ENCODE peak calls at places on chromosomes 16 and 17, in nine cellular contexts. One of them, this sample, is unnamed.

GRCh38 chr16:48501516-48502377 is 108.2 kb downstream of the N4BP1 start:
- DNase-seq in sigmoid colon: peak
- DNase-seq in H54: no peak
- DNase-seq in ovary: no peak
- DNase-seq in endothelial cell of umbilical vein: no peak
- DNase-seq in HCT116: peak
- DNase-seq in prostate gland: no peak
- DNase-seq in tibial nerve: no peak
- DNase-seq in H1: no peak
- DNase-seq in this sample: no peak

GRCh38 chr17:71496552-71496951 is 624.3 kb upstream of the SOX9 start:
- DNase-seq in ovary: no peak
- DNase-seq in tibial nerve: no peak
- DNase-seq in prostate gland: no peak
- DNase-seq in sigmoid colon: no peak
- DNase-seq in H1: no peak
- DNase-seq in endothelial cell of umbilical vein: no peak
- DNase-seq in HCT116: no peak
- DNase-seq in H54: no peak
- DNase-seq in this sample: no peak

GRCh38 chr16:83533193-83533592 is 274.6 kb upstream of the HSBP1 start:
- DNase-seq in ovary: no peak
- DNase-seq in tibial nerve: no peak
- DNase-seq in H1: no peak
- DNase-seq in endothelial cell of umbilical vein: no peak
- DNase-seq in H54: peak
- DNase-seq in sigmoid colon: no peak
- DNase-seq in HCT116: no peak
- DNase-seq in prostate gland: peak
- DNase-seq in this sample: no peak

GRCh38 chr16:7319514-7319913 is 13.1 kb upstream of the RBFOX1 start:
- DNase-seq in H54: no peak
- DNase-seq in tibial nerve: no peak
- DNase-seq in sigmoid colon: no peak
- DNase-seq in HCT116: no peak
- DNase-seq in prostate gland: no peak
- DNase-seq in endothelial cell of umbilical vein: no peak
- DNase-seq in ovary: no peak
- DNase-seq in H1: no peak
- DNase-seq in this sample: no peak

GRCh38 chr17:4900231-4901107 is 1.1 kb downstream of the C17orf107 start:
- DNase-seq in prostate gland: no peak
- DNase-seq in tibial nerve: no peak
- DNase-seq in sigmoid colon: no peak
- DNase-seq in HCT116: no peak
- DNase-seq in H1: peak
- DNase-seq in H54: no peak
- DNase-seq in endothelial cell of umbilical vein: no peak
- DNase-seq in ovary: peak
- DNase-seq in this sample: peak

GRCh38 chr16:27985981-27986380 is 77.5 kb downstream of the GSG1L start:
- DNase-seq in sigmoid colon: peak
- DNase-seq in H54: no peak
- DNase-seq in ovary: no peak
- DNase-seq in HCT116: no peak
- DNase-seq in tibial nerve: no peak
- DNase-seq in prostate gland: no peak
- DNase-seq in H1: no peak
- DNase-seq in endothelial cell of umbilical vein: no peak
- DNase-seq in this sample: no peak

GRCh38 chr16:2879854-2880508 is 3.0 kb upstream of the FLYWCH2 start:
- DNase-seq in HCT116: no peak
- DNase-seq in endothelial cell of umbilical vein: no peak
- DNase-seq in H1: no peak
- DNase-seq in H54: no peak
- DNase-seq in ovary: no peak
- DNase-seq in tibial nerve: no peak
- DNase-seq in prostate gland: no peak
- DNase-seq in sigmoid colon: no peak
- DNase-seq in this sample: no peak

GRCh38 chr16:6016530-6017184 is 919.1 kb upstream of the EEF2KMT start:
- DNase-seq in H54: peak
- DNase-seq in prostate gland: no peak
- DNase-seq in ovary: no peak
- DNase-seq in H1: no peak
- DNase-seq in sigmoid colon: no peak
- DNase-seq in HCT116: no peak
- DNase-seq in endothelial cell of umbilical vein: no peak
- DNase-seq in tibial nerve: no peak
- DNase-seq in this sample: peak

GRCh38 chr17:45954914-45955313 is 44.1 kb upstream of the STH start:
- DNase-seq in prostate gland: no peak
- DNase-seq in ovary: no peak
- DNase-seq in sigmoid colon: peak
- DNase-seq in H1: no peak
- DNase-seq in tibial nerve: no peak
- DNase-seq in HCT116: no peak
- DNase-seq in H54: no peak
- DNase-seq in endothelial cell of umbilical vein: no peak
- DNase-seq in this sample: no peak

GRCh38 chr16:49531425-49531824 is 157.8 kb downstream of the C16orf78 start:
- DNase-seq in H54: no peak
- DNase-seq in H1: no peak
- DNase-seq in tibial nerve: no peak
- DNase-seq in sigmoid colon: no peak
- DNase-seq in ovary: no peak
- DNase-seq in HCT116: no peak
- DNase-seq in prostate gland: no peak
- DNase-seq in endothelial cell of umbilical vein: no peak
- DNase-seq in this sample: no peak
- TF ChIP-seq POLR2A in H54: no peak
- TF ChIP-seq POLR2A in H1: no peak
- TF ChIP-seq POLR2A in tibial nerve: no peak
- TF ChIP-seq POLR2A in sigmoid colon: no peak
- TF ChIP-seq POLR2A in ovary: no peak
- TF ChIP-seq POLR2A in HCT116: no peak
- TF ChIP-seq POLR2A in prostate gland: no peak
- TF ChIP-seq POLR2A in endothelial cell of umbilical vein: no peak
- TF ChIP-seq POLR2A in this sample: no peak

DNA sequence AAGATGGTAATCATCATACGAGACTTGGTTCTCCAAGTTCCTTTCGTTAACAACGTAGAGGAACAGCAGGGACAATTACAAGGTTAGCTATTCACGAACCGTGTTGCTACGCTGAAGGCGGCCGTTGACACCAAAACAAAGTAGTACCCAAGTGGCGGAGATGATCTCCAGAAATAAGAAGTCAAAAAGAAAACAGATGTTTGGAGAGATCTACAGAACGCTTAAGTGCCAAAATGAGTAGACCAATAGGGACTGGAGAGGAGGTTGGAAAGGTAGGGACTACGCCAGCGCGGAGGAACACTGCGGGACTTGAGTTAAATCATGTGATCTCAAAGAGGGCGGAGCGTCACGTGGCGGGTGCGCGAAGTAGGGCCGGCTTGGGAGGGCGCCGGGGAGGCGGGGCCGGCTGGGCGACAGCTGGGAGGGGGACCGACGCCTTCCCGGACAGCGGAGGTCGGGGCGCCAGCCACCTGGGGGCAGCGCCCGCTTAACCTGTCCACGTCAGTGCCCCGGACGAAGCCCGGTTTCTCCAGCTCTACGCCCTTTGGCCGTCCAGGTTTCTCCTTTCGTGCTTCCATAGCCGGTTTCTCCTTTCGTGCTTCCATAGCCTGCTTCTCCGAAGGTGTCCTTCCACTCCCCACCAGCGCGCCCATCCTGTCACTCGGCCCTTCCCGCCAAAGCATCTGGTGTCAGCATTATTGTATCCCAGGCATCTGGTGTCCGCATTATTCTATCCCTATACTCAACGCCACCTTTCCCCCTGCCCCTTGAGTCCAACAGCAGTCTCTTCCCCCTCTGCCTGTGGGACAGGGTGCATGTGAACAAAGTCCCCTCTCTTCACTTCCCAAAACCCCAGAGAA is 698 bp upstream of the GABARAP start:
- DNase-seq in tibial nerve: peak
- DNase-seq in HCT116: peak
- DNase-seq in ovary: peak
- DNase-seq in endothelial cell of umbilical vein: peak
- DNase-seq in H1: peak
- DNase-seq in H54: peak
- DNase-seq in sigmoid colon: peak
- DNase-seq in prostate gland: peak
- DNase-seq in this sample: peak
- TF ChIP-seq POLR2A in tibial nerve: peak
- TF ChIP-seq POLR2A in HCT116: no peak
- TF ChIP-seq POLR2A in ovary: peak
- TF ChIP-seq POLR2A in endothelial cell of umbilical vein: peak
- TF ChIP-seq POLR2A in H1: peak
- TF ChIP-seq POLR2A in H54: peak
- TF ChIP-seq POLR2A in sigmoid colon: peak
- TF ChIP-seq POLR2A in prostate gland: peak
- TF ChIP-seq POLR2A in this sample: peak

DNA sequence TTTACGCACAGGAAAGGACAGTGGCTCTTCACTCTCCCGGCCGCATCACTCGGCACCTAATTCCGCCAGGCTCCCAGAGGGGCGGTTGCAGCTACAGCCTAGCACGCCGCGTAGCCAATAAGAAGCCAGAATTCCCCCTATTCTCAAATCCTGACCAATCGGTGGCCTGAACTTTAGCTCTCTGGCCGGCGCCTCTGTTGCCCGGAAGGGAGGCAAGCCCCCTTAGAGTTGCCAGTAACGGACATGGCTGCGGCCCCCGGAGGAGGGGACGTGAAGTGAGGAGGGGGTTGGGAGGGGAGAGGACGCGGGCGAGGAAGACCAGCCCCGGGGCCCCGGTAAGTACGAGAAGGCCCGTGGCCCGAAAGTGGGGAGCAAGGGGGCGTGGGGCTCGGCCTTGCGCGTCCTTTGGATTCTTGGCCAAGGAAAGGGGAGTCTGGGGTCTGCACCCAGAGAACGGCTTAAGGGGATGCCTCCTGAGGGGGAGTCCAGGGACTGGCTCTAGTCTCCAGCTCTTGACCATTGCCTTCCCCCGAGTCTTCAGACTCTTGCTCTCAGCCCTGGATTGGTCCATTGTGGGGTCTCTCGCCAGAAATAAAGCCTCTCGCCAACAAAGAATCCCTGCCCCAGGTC is at the start of gene TMEM94:
- DNase-seq in ovary: peak
- DNase-seq in H1: peak
- DNase-seq in endothelial cell of umbilical vein: peak
- DNase-seq in H54: peak
- DNase-seq in prostate gland: peak
- DNase-seq in tibial nerve: peak
- DNase-seq in sigmoid colon: peak
- DNase-seq in HCT116: peak
- DNase-seq in this sample: peak
- TF ChIP-seq POLR2A in ovary: no peak
- TF ChIP-seq POLR2A in H1: peak
- TF ChIP-seq POLR2A in endothelial cell of umbilical vein: peak
- TF ChIP-seq POLR2A in H54: peak
- TF ChIP-seq POLR2A in prostate gland: no peak
- TF ChIP-seq POLR2A in tibial nerve: peak
- TF ChIP-seq POLR2A in sigmoid colon: peak
- TF ChIP-seq POLR2A in HCT116: no peak
- TF ChIP-seq POLR2A in this sample: peak

GRCh38 chr16:11252482-11252931 is 3.5 kb downstream of the SOCS1 start:
- DNase-seq in tibial nerve: no peak
- DNase-seq in H54: no peak
- DNase-seq in HCT116: no peak
- DNase-seq in prostate gland: no peak
- DNase-seq in H1: no peak
- DNase-seq in sigmoid colon: no peak
- DNase-seq in endothelial cell of umbilical vein: no peak
- DNase-seq in ovary: no peak
- DNase-seq in this sample: no peak
- TF ChIP-seq POLR2A in tibial nerve: no peak
- TF ChIP-seq POLR2A in H54: no peak
- TF ChIP-seq POLR2A in HCT116: no peak
- TF ChIP-seq POLR2A in prostate gland: no peak
- TF ChIP-seq POLR2A in H1: no peak
- TF ChIP-seq POLR2A in sigmoid colon: no peak
- TF ChIP-seq POLR2A in endothelial cell of umbilical vein: no peak
- TF ChIP-seq POLR2A in ovary: no peak
- TF ChIP-seq POLR2A in this sample: peak

DNA sequence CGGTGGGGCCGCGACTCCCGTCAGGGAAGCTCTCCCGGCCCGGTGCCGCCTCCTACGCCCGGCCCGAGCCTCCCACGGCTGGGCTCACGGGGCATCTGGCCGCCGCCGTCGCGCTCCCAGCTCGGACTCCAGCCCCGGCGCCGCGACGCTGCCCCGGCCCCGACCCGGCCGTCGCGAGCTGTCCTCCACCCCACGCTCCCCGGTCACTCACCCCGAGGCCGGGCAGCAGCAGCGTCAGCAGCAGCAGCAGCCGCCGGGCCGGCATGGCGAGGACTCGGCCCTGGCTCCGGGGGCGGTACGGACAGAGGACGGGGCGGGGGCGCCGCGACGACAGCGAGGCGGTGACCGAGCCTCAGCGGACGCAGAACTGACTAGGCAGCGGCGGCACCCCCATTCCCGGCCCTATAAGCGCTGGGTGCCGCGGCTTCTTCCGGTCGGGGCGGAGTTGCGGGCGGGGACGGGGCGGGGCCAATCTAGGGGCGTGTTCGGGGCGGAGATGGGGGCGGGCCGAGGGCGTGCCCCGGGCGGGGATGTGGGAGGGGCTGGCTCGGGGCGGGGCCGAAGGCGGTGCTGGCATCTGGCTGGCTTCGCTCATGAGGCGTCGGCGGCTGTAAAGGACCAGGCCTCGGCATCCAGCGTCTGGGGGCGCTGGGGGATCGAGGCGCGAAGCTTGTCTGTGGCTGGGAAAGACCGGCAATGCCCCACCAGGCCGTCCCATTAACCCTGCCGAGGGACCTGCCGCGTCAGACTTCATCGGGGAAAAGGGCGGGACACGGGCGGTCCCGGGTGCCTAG is at the start of gene ERN1:
- DNase-seq in ovary: peak
- DNase-seq in H54: peak
- DNase-seq in HCT116: peak
- DNase-seq in endothelial cell of umbilical vein: peak
- DNase-seq in sigmoid colon: peak
- DNase-seq in prostate gland: peak
- DNase-seq in H1: peak
- DNase-seq in tibial nerve: peak
- DNase-seq in this sample: peak
- TF ChIP-seq POLR2A in ovary: peak
- TF ChIP-seq POLR2A in H54: peak
- TF ChIP-seq POLR2A in HCT116: peak
- TF ChIP-seq POLR2A in endothelial cell of umbilical vein: peak
- TF ChIP-seq POLR2A in sigmoid colon: peak
- TF ChIP-seq POLR2A in prostate gland: peak
- TF ChIP-seq POLR2A in H1: peak
- TF ChIP-seq POLR2A in tibial nerve: peak
- TF ChIP-seq POLR2A in this sample: peak

This sample was measured in erythroblast.